ENCODE peak calls at places on chromosomes 11 and 22, in six cellular contexts. Q is esophagus squamous epithelium, T is PC-9, R is AG04450, O is DND-41, Z is mammary epithelial cell. I is an unnamed sample.

GRCh38 chr11:46183819-46184218 is 62.6 kb upstream of the PHF21A start:
- DNase-seq in Q (no peak), T (peak; percentile 94), R (peak; percentile 15), O (no peak), Z (peak; percentile 83), I (peak; percentile 19)

GRCh38 chr11:8095831-8096522 is 15.0 kb downstream of the TUB start:
- DNase-seq in Q (no peak), T (no peak), R (no peak), O (no peak), Z (no peak), I (no peak)

GRCh38 chr22:32558681-32559355 is 84.2 kb downstream of the FBXO7 start:
- DNase-seq in Q (no peak), T (peak; percentile 94), R (peak; percentile 37), O (no peak), Z (peak; percentile 94), I (peak; percentile 88)

GRCh38 chr11:126329644-126330200 is 25.8 kb upstream of the ST3GAL4 start:
- DNase-seq in Q (no peak), T (no peak), R (no peak), O (no peak), Z (no peak), I (no peak)

GRCh38 chr11:86688398-86689179 is 16.2 kb upstream of the ME3 start:
- DNase-seq in Q (no peak), T (peak; percentile 72), R (peak; percentile 55), O (no peak), Z (no peak), I (peak; percentile 44)

GRCh38 chr11:120608061-120608460 is 96.5 kb downstream of the GRIK4 start:
- DNase-seq in Q (no peak), T (no peak), R (no peak), O (no peak), Z (no peak), I (no peak)

GRCh38 chr22:36352775-36353507 is 34.8 kb downstream of the MYH9 start:
- DNase-seq in Q (no peak), T (no peak), R (peak; percentile 72), O (no peak), Z (peak; percentile 71), I (no peak)

GRCh38 chr11:100625041-100625440 is 62.0 kb upstream of the ARHGAP42 start:
- DNase-seq in Q (no peak), T (no peak), R (no peak), O (no peak), Z (peak; percentile 63), I (no peak)

GRCh38 chr11:19039409-19039808 is 21.1 kb downstream of the MRGPRX2 start:
- DNase-seq in Q (no peak), T (no peak), R (no peak), O (no peak), Z (no peak), I (no peak)

GRCh38 chr11:24046731-24047130 is 450.1 kb upstream of the LUZP2 start:
- DNase-seq in Q (no peak), T (no peak), R (no peak), O (no peak), Z (no peak), I (no peak)

GRCh38 chr22:30743257-30744020 is 48.8 kb downstream of the OSBP2 start:
- DNase-seq in Q (no peak), T (no peak), R (no peak), O (no peak), Z (no peak), I (no peak)

GRCh38 chr11:125153837-125154236 is 10.7 kb upstream of the PKNOX2 start:
- DNase-seq in Q (no peak), T (no peak), R (no peak), O (no peak), Z (no peak), I (no peak)

GRCh38 chr11:70951139-70951804 is 301.1 kb downstream of the SHANK2 start:
- DNase-seq in Q (no peak), T (no peak), R (no peak), O (no peak), Z (no peak), I (no peak)

GRCh38 chr11:95299078-95299611 is 68.1 kb upstream of the SESN3 start:
- DNase-seq in Q (no peak), T (no peak), R (no peak), O (no peak), Z (no peak), I (no peak)

GRCh38 chr11:134086376-134086775 is 17.5 kb downstream of the JAM3 start:
- DNase-seq in Q (no peak), T (no peak), R (no peak), O (no peak), Z (no peak), I (no peak)

GRCh38 chr22:29112680-29113079 is 39.8 kb downstream of the KREMEN1 start:
- DNase-seq in Q (no peak), T (no peak), R (no peak), O (no peak), Z (no peak), I (no peak)

GRCh38 chr22:31637375-31637937 is 24.6 kb downstream of the PISD start:
- DNase-seq in Q (no peak), T (no peak), R (no peak), O (no peak), Z (no peak), I (no peak)

GRCh38 chr22:41479671-41480396 is 10.9 kb downstream of the ACO2 start:
- DNase-seq in Q (no peak), T (no peak), R (no peak), O (no peak), Z (no peak), I (peak; percentile 21)

GRCh38 chr11:42407379-42407778 is 904.4 kb upstream of the API5 start:
- DNase-seq in Q (no peak), T (no peak), R (no peak), O (peak; percentile 17), Z (peak; percentile 1), I (no peak)

GRCh38 chr22:22060200-22061084 is 77.9 kb upstream of the TOP3B start:
- DNase-seq in Q (no peak), T (no peak), R (no peak), O (peak; percentile 55), Z (peak; percentile 39), I (no peak)

GRCh38 chr11:17558916-17559315 is 11.9 kb downstream of the OTOG start:
- DNase-seq in Q (no peak), T (no peak), R (no peak), O (no peak), Z (no peak), I (no peak)

GRCh38 chr11:61950035-61950547 is at the start of gene BEST1:
- DNase-seq in Q (no peak), T (no peak), R (no peak), O (no peak), Z (no peak), I (peak; percentile 36)

GRCh38 chr22:26182723-26183122 is 13.5 kb downstream of the SEZ6L start:
- DNase-seq in Q (no peak), T (no peak), R (no peak), O (no peak), Z (no peak), I (no peak)

GRCh38 chr11:1078191-1078601 is 3.5 kb downstream of the MUC2 start:
- DNase-seq in Q (no peak), T (no peak), R (no peak), O (no peak), Z (no peak), I (no peak)

GRCh38 chr11:78380615-78381029 is 37.0 kb downstream of the GAB2 start:
- DNase-seq in Q (no peak), T (no peak), R (peak; percentile 33), O (no peak), Z (no peak), I (no peak)

GRCh38 chr22:36017661-36018091 is 10.9 kb downstream of the RBFOX2 start:
- DNase-seq in Q (no peak), T (no peak), R (no peak), O (no peak), Z (no peak), I (no peak)

GRCh38 chr22:29113329-29113728 is 40.5 kb downstream of the KREMEN1 start:
- DNase-seq in Q (no peak), T (peak; percentile 37), R (peak; percentile 29), O (no peak), Z (no peak), I (peak; percentile 31)

GRCh38 chr22:46336119-46337078 is 885 bp downstream of the TRMU start:
- DNase-seq in Q (no peak), T (no peak), R (no peak), O (peak; percentile 26), Z (peak; percentile 29), I (no peak)

GRCh38 chr11:3022300-3022967 is 30.3 kb upstream of the NAP1L4 start:
- DNase-seq in Q (no peak), T (peak; percentile 38), R (peak; percentile 20), O (no peak), Z (peak; percentile 81), I (no peak)
- H3K27ac ChIP-seq in Q (no peak overlapping the region), T (peak overlapping the region; percentile 12), R (peak overlapping the region; percentile 80), O (peak overlapping the region; percentile 25), Z (peak overlapping the region; percentile 66), I (no peak overlapping the region)

GRCh38 chr22:25111579-25112517 is 87.8 kb upstream of the CRYBB3 start:
- DNase-seq in Q (no peak), T (no peak), R (no peak), O (no peak), Z (no peak), I (no peak)

GRCh38 chr22:25110846-25111578 is 88.6 kb upstream of the CRYBB3 start:
- DNase-seq in Q (no peak), T (peak; percentile 85), R (peak; percentile 29), O (peak; percentile 53), Z (peak; percentile 87), I (peak; percentile 68)

GRCh38 chr22:25114369-25115362 is 85.0 kb upstream of the CRYBB3 start:
- DNase-seq in Q (no peak), T (no peak), R (no peak), O (no peak), Z (peak; percentile 84), I (no peak)

GRCh38 chr22:25113316-25113721 is 86.3 kb upstream of the CRYBB3 start:
- DNase-seq in Q (no peak), T (no peak), R (no peak), O (no peak), Z (peak; percentile 60), I (no peak)

GRCh38 chr22:25112538-25113253 is 87.0 kb upstream of the CRYBB3 start:
- DNase-seq in Q (no peak), T (no peak), R (no peak), O (no peak), Z (no peak), I (no peak)
- H3K27ac ChIP-seq in Q (peak overlapping the region; percentile 83), T (no peak overlapping the region), R (no peak overlapping the region), O (no peak overlapping the region), Z (no peak overlapping the region), I (no peak overlapping the region)

GRCh38 chr22:37631448-37632173 is 7.9 kb upstream of the SH3BP1 start:
- DNase-seq in Q (no peak), T (no peak), R (no peak), O (no peak), Z (no peak), I (no peak)
- H3K27ac ChIP-seq in Q (no peak overlapping the region), T (no peak overlapping the region), R (no peak overlapping the region), O (no peak overlapping the region), Z (no peak overlapping the region), I (no peak overlapping the region)

DNA sequence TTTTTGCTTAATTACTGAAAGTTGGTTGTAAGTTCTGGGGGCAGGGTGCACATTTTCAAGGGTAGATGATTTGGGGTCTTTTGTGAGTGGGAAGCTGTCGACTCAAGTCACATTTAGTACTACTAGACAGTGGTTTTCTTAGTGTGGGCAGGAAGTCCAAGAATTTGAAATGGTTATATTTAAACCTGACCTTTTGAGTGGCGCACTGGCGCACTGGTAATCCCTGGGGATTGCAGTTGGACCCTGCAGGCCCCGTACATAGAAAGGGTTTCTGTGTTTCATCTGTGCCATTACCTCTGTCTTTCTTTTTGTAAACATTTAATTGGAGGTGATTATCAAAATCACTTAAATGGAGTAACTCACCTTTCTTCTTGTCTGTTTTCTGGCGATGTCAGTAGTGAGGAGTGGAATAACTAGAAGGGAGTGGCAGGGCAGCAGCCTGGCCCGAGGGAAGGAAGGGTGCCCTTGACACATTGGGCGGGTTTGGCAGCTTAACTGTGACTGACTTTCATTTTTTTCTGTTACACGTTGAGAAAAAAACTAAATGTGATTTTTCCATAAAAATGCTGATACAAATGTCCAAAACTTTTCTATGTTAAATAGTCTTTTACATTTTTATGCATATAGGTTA is 101.8 kb upstream of the GAL start:
- DNase-seq in Q (no peak), T (no peak), R (no peak), O (no peak), Z (peak; percentile 7), I (no peak)
- H3K27ac ChIP-seq in Q (peak overlapping the region; percentile 32), T (no peak overlapping the region), R (no peak overlapping the region), O (no peak overlapping the region), Z (no peak overlapping the region), I (no peak overlapping the region)

I was measured in SJSA1.